ENCODE peak calls at places on chromosomes 16 and 17, in five cellular contexts. A is A549; Q is CD8-positive, alpha-beta T cell; D is adrenal gland; C is prostate gland. L is an unnamed sample.

GRCh38 chr17:17729620-17730249 is 48.5 kb downstream of the RAI1 start:
- DNase-seq in C (peak), Q (peak), D (no peak), A (peak), L (peak)

GRCh38 chr16:85574672-85575475 is 38.2 kb upstream of the GSE1 start:
- DNase-seq in Q (no peak), C (no peak), A (no peak), D (no peak), L (no peak)

GRCh38 chr16:66007717-66008116 is 358.8 kb upstream of the CDH5 start:
- DNase-seq in Q (no peak), A (no peak), C (no peak), D (no peak), L (peak)

GRCh38 chr16:9102379-9102778 is 10.9 kb downstream of the HAPSTR1 start:
- DNase-seq in C (no peak), Q (no peak), A (peak), D (no peak), L (peak)

GRCh38 chr17:69723316-69723715 is 308.8 kb downstream of the MAP2K6 start:
- DNase-seq in Q (no peak), D (no peak), C (no peak), A (no peak), L (no peak)

GRCh38 chr17:39551879-39552278 is 55.8 kb downstream of the NEUROD2 start:
- DNase-seq in C (no peak), D (no peak), A (no peak), Q (no peak), L (peak)

GRCh38 chr17:14510136-14510535 is 209.3 kb downstream of the HS3ST3B1 start:
- DNase-seq in A (no peak), D (no peak), C (no peak), Q (no peak), L (peak)

GRCh38 chr17:17765359-17765758 is 71.4 kb downstream of the SREBF1 start:
- DNase-seq in Q (no peak), D (no peak), C (no peak), A (no peak), L (peak)

GRCh38 chr17:6698004-6698403 is 15.2 kb downstream of the SLC13A5 start:
- DNase-seq in Q (no peak), D (no peak), A (no peak), C (no peak), L (no peak)

GRCh38 chr16:78407191-78407590 is 307.7 kb downstream of the WWOX start:
- DNase-seq in D (no peak), A (no peak), C (no peak), Q (no peak), L (no peak)

GRCh38 chr16:3021449-3022207 is 1.5 kb downstream of the TNFRSF12A start:
- DNase-seq in A (peak), Q (peak), C (peak), D (peak), L (peak)

GRCh38 chr16:27434141-27435051 is 32.4 kb downstream of the IL21R start:
- DNase-seq in Q (peak), A (no peak), C (no peak), D (no peak), L (no peak)

GRCh38 chr17:7881655-7882054 is 6.9 kb upstream of the CHD3 start:
- DNase-seq in Q (no peak), D (peak), A (no peak), C (peak), L (no peak)

GRCh38 chr17:39177256-39177655 is 11.3 kb upstream of the ARL5C start:
- DNase-seq in C (no peak), D (no peak), Q (no peak), A (peak), L (no peak)

GRCh38 chr17:7132511-7133094 is 18.0 kb upstream of the ASGR2 start:
- DNase-seq in Q (peak), C (no peak), D (no peak), A (no peak), L (no peak)

GRCh38 chr17:40099627-40100418 is 566 bp downstream of the NR1D1 start:
- DNase-seq in C (no peak), A (no peak), Q (no peak), D (no peak), L (peak)

GRCh38 chr17:75639771-75640555 is 6.7 kb downstream of the SMIM5 start:
- DNase-seq in Q (no peak), A (no peak), C (peak), D (no peak), L (peak)

GRCh38 chr16:61480250-61480649 is 556.0 kb downstream of the CDH8 start:
- DNase-seq in A (no peak), D (no peak), Q (no peak), C (no peak), L (no peak)

GRCh38 chr17:61149862-61150362 is 249.7 kb upstream of the TBX2 start:
- DNase-seq in Q (no peak), A (peak), C (no peak), D (no peak), L (no peak)

GRCh38 chr17:35245196-35245486 is 2.3 kb downstream of the SLFN5 start:
- DNase-seq in C (no peak), Q (no peak), D (no peak), A (peak), L (peak)

GRCh38 chr17:1455291-1455747 is 713 bp downstream of the CRK start:
- DNase-seq in C (peak), A (peak), Q (no peak), D (peak), L (peak)

GRCh38 chr17:7846765-7847661 is 7.9 kb upstream of the TMEM88 start:
- DNase-seq in D (no peak), Q (no peak), A (no peak), C (no peak), L (no peak)

GRCh38 chr17:48647103-48647963 is 21.2 kb upstream of the HOXB9 start:
- DNase-seq in A (peak), C (no peak), Q (no peak), D (no peak), L (no peak)
- H3K4me3 ChIP-seq in A (peak), C (peak), Q (peak), D (peak), L (no peak)

GRCh38 chr17:42744283-42744805 is 496 bp downstream of the EZH1 start:
- DNase-seq in Q (no peak), A (peak), C (peak), D (peak), L (peak)
- TF ChIP-seq CTCF in Q (no peak), A (no peak), C (no peak), D (no peak), L (no peak)

DNA sequence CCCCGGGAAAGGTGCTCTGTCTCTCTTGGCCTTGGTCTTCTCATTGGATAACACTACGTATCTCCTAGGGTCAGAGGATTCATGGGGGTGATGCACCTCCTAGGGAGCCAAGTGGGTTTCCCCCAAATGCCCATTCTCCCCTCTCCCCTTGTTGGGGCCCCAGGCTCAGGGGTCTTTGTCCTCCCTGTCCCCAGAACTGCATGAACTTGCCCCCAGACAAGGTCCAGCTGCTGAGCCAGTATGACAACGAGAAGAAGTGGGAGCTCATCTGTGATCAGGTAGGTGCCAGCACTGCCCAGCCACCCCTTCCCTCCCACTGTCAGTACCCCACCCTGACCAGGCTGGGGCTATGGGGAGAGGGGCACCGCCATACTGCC is 8.7 kb downstream of the FMNL1 start:
- DNase-seq in D (no peak), C (no peak), A (no peak), Q (no peak), L (no peak)
- H3K4me3 ChIP-seq in D (no peak), C (no peak), A (no peak), Q (no peak), L (no peak)

DNA sequence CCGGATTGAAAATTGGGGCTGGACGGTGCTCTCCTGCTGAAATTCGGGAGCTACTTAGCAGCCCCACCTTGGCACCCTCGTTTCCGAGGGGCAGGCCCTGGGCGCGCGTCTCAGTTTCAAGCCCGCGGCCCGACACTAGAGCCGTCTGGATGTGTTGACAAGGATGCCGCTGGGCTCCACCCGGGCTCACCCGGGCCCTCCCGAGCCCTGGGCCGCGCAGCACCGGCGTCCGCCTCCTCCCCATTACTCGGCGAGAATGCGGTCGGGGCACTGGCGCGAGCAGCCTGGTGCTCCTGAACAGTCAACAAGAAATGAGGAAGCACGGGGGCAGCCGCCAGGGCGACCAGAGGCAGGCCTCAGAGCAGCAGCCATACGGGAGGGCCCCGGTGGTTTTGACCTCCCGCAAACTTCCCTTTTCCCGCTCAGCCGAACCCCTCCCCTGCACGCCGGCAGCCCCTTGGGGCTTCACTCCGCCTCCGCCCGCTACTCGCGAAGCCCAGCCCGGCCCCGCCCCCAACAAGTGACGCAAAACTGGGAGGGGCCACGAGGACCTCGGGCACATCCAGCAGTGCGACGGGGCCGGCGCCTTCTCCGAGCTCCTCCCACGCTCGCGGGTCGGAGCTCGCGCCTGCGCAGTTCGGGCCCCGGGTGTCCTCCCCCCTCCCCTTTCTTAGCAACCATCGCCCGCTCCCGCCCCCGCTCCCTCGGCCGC is 447 bp upstream of the SEC14L1 start:
- DNase-seq in D (peak), Q (peak), A (peak), C (peak), L (peak)
- TF ChIP-seq CTCF in D (peak), Q (no peak), A (no peak), C (peak), L (no peak)

GRCh38 chr17:55265434-55266021 is 768 bp downstream of the HLF start:
- DNase-seq in C (no peak), Q (no peak), A (no peak), D (peak), L (no peak)
- H3K4me3 ChIP-seq in C (peak), Q (peak), A (peak), D (peak), L (peak)

GRCh38 chr16:841455-842060 is 41.0 kb upstream of the GNG13 start:
- DNase-seq in A (no peak), D (no peak), C (no peak), Q (no peak), L (no peak)

GRCh38 chr16:842631-843560 is 42.4 kb upstream of the GNG13 start:
- DNase-seq in D (no peak), A (no peak), Q (no peak), C (no peak), L (no peak)

GRCh38 chr16:840561-841454 is 40.3 kb upstream of the GNG13 start:
- DNase-seq in A (no peak), Q (no peak), C (no peak), D (no peak), L (no peak)

GRCh38 chr16:843771-844170 is 43.2 kb upstream of the GNG13 start:
- DNase-seq in D (no peak), A (no peak), Q (no peak), C (no peak), L (no peak)

DNA sequence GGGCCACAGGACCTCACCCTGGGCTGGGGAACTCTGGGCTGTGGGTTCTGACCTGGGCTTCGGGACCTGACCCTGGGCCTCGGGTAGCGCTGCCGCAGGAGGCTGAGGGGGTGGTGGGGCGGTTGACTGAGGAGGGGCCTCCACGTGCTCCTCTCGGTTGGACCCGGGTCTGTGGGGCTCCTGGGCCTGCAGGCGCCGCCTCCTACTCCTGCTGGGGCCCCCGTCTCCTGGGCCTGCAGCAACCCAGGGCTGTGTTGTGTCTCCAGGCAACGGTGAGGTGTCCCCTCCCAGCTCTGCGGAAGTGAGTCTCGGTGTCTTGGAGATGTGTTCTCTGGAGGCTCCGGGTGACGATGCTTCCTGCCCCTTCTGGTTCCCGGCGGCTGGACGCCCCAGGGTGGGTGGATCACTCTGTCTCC is 41.5 kb upstream of the GNG13 start:
- DNase-seq in C (no peak), D (peak), A (no peak), Q (no peak), L (no peak)
- TF ChIP-seq CTCF in C (no peak), D (no peak), A (no peak), Q (no peak), L (no peak)

GRCh38 chr16:89246383-89246902 is 28.9 kb downstream of the ZNF778 start:
- DNase-seq in C (no peak), D (no peak), Q (no peak), A (no peak), L (no peak)
- H3K4me3 ChIP-seq in C (peak), D (no peak), Q (no peak), A (peak), L (peak)

GRCh38 chr17:41678411-41678906 is 10.2 kb upstream of the EIF1 start:
- DNase-seq in D (no peak), A (peak), C (no peak), Q (no peak), L (peak)

GRCh38 chr17:41681776-41682175 is 6.9 kb upstream of the EIF1 start:
- DNase-seq in D (no peak), Q (no peak), C (no peak), A (no peak), L (no peak)

GRCh38 chr17:41679740-41680425 is 8.8 kb upstream of the EIF1 start:
- DNase-seq in Q (no peak), A (no peak), C (no peak), D (no peak), L (no peak)

GRCh38 chr17:41680426-41681040 is 8.2 kb upstream of the EIF1 start:
- DNase-seq in A (no peak), Q (no peak), D (no peak), C (no peak), L (no peak)

DNA sequence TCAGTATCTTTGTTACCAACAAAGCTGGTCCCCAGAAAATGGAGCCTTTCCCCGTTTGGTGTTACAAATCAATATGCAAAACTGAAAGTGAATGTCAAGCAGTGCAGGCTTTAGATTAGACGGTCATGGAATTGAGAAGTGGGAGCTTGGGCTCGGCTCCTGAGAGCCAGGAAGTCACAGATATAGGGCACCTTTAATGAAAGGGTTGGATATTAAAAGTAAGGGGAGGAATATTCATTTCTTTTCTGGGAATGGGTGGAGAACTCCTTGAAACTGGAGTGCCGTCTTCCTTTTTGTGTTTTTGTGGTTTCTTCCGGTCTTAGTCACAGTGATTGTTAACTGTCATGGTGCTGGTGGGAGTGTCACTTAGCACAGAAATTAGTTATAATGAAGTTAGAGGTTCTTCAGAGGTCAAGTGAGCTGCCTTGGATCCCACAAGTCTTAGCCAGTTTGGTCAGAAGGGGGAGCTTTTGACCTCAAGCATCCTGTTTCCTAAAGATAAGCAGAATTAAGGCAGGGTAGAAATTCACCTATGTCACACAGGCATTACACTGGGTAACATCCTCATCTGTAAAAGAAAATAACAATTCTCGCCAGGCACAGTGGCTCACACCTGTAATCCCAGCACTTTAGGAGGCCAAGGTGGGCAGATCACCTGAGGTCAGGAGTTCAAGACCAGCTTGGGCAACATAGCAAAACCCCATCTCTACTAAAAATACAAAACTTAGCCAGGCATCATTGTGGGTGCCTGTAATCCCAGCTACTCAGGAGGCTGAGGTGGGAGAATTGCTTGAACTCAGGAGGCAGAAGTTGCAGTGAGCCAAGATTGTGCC is 9.6 kb upstream of the EIF1 start:
- DNase-seq in Q (peak), A (peak), C (no peak), D (peak), L (peak)
- TF ChIP-seq CTCF in Q (no peak), A (peak), C (no peak), D (no peak), L (peak)

GRCh38 chr17:50626037-50626574 is 8.6 kb upstream of the ABCC3 start:
- DNase-seq in C (peak), Q (peak), A (peak), D (peak), L (peak)

GRCh38 chr17:50625032-50625871 is 9.4 kb upstream of the ABCC3 start:
- DNase-seq in D (no peak), A (no peak), Q (no peak), C (no peak), L (no peak)

GRCh38 chr17:50627782-50628601 is 6.7 kb upstream of the ABCC3 start:
- DNase-seq in A (peak), C (no peak), Q (no peak), D (no peak), L (no peak)

GRCh38 chr17:50629902-50630301 is 4.8 kb upstream of the ABCC3 start:
- DNase-seq in D (no peak), C (no peak), A (no peak), Q (no peak), L (no peak)

GRCh38 chr17:50627386-50627781 is 7.3 kb upstream of the ABCC3 start:
- DNase-seq in A (no peak), D (no peak), Q (no peak), C (no peak), L (no peak)
- H3K4me3 ChIP-seq in A (no peak), D (no peak), Q (no peak), C (no peak), L (no peak)

GRCh38 chr17:22515599-22515998 is 823.3 kb downstream of the KCNJ18 start:
- DNase-seq in D (no peak), A (no peak), C (no peak), Q (no peak), L (no peak)

GRCh38 chr17:22518185-22518584 is 825.9 kb downstream of the KCNJ18 start:
- DNase-seq in D (no peak), Q (no peak), C (no peak), A (no peak), L (no peak)

GRCh38 chr17:22516861-22517636 is 824.7 kb downstream of the KCNJ18 start:
- DNase-seq in C (no peak), Q (no peak), D (no peak), A (no peak), L (no peak)

GRCh38 chr17:22514767-22515320 is 822.5 kb downstream of the KCNJ18 start:
- DNase-seq in D (no peak), C (no peak), Q (no peak), A (no peak), L (no peak)

DNA sequence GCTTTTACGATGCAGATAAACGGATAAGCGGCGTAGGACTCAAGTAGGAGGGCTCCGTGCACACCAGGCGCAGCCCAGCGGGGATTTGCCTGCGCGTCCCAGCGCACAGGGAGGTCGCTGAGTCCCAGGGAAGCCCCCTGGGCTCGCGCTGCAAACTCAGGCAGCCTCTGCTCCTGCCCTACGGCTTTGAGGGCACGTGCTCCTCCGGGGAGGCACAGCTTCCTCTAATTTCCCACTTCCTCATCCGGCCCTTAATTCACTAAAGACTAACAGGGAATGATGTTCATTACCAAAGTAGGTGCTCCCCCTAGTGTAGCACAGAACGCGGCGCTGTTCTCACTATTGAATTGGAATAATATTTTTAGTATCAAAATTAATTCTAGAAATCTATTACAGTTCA is 825.4 kb downstream of the KCNJ18 start:
- DNase-seq in D (no peak), Q (no peak), C (no peak), A (peak), L (no peak)
- TF ChIP-seq CTCF in D (no peak), Q (no peak), C (no peak), A (peak), L (no peak)